ENCODE peak calls at places on chromosomes 16 and 17, in nine cellular contexts. U is GM12865; T is heart left ventricle; G is naive B cell; D is astrocyte of the cerebellum; Z is Daoy; O is C1 segment of cervical spinal cord; C is esophagus muscularis mucosa; F is effector memory CD4-positive, alpha-beta T cell. V is an unnamed sample.

GRCh38 chr17:3683054-3683511 is 12.9 kb downstream of the P2RX5 start:
- DNase-seq in U (peak; percentile 85), T (no peak), G (peak; percentile 74), D (no peak), Z (peak; percentile 46), O (no peak), C (no peak), F (peak; percentile 21), V (peak; percentile 74)

GRCh38 chr17:17682737-17683675 is 1.7 kb downstream of the RAI1 start:
- DNase-seq in U (peak; percentile 69), T (peak; percentile 79), G (peak; percentile 63), D (peak; percentile 56), Z (peak; percentile 76), O (no peak), C (no peak), F (peak; percentile 60), V (peak; percentile 72)

GRCh38 chr16:54511181-54511731 is 224.7 kb upstream of the IRX3 start:
- DNase-seq in U (no peak), T (no peak), G (no peak), D (peak; percentile 63), Z (no peak), O (no peak), C (no peak), F (no peak), V (no peak)

GRCh38 chr17:57363998-57364645 is 107.8 kb downstream of the MSI2 start:
- DNase-seq in U (no peak), T (no peak), G (no peak), D (no peak), Z (no peak), O (no peak), C (no peak), F (no peak), V (no peak)

GRCh38 chr17:13346996-13347762 is 254.6 kb downstream of the HS3ST3A1 start:
- DNase-seq in U (no peak), T (no peak), G (no peak), D (peak; percentile 88), Z (peak; percentile 95), O (no peak), C (no peak), F (no peak), V (no peak)

GRCh38 chr17:17729620-17730249 is 48.5 kb downstream of the RAI1 start:
- DNase-seq in U (peak; percentile 68), T (no peak), G (peak; percentile 54), D (no peak), Z (no peak), O (no peak), C (no peak), F (peak; percentile 26), V (peak; percentile 72)

GRCh38 chr16:183005-183404 is 2.7 kb downstream of the HBQ1 start:
- DNase-seq in U (no peak), T (no peak), G (no peak), D (no peak), Z (no peak), O (no peak), C (no peak), F (no peak), V (no peak)

GRCh38 chr16:22624759-22625533 is 114.3 kb downstream of the NPIPB5 start:
- DNase-seq in U (peak; percentile 24), T (no peak), G (no peak), D (no peak), Z (no peak), O (no peak), C (no peak), F (no peak), V (no peak)

GRCh38 chr16:31395647-31396046 is 2.5 kb downstream of the ITGAD start:
- DNase-seq in U (no peak), T (peak; percentile 40), G (no peak), D (no peak), Z (no peak), O (no peak), C (no peak), F (no peak), V (no peak)

GRCh38 chr17:28553000-28553505 is 629 bp upstream of the UNC119 start:
- DNase-seq in U (no peak), T (no peak), G (no peak), D (no peak), Z (no peak), O (no peak), C (no peak), F (no peak), V (no peak)

GRCh38 chr17:50350733-50351132 is 4.8 kb downstream of the XYLT2 start:
- DNase-seq in U (no peak), T (no peak), G (no peak), D (no peak), Z (no peak), O (no peak), C (no peak), F (no peak), V (no peak)

GRCh38 chr17:27669850-27670249 is 38.9 kb downstream of the LGALS9 start:
- DNase-seq in U (no peak), T (no peak), G (no peak), D (no peak), Z (no peak), O (no peak), C (no peak), F (no peak), V (no peak)

GRCh38 chr16:68022278-68022727 is 729 bp downstream of the DDX28 start:
- DNase-seq in U (no peak), T (no peak), G (no peak), D (no peak), Z (no peak), O (no peak), C (no peak), F (peak; percentile 3), V (no peak)

GRCh38 chr17:58432806-58433573 is 15.7 kb upstream of the RNF43 start:
- DNase-seq in U (no peak), T (no peak), G (no peak), D (no peak), Z (no peak), O (no peak), C (no peak), F (no peak), V (no peak)

GRCh38 chr17:7330099-7331015 is 1.2 kb upstream of the NEURL4 start:
- DNase-seq in U (peak; percentile 89), T (peak; percentile 83), G (peak; percentile 84), D (no peak), Z (peak; percentile 91), O (peak; percentile 47), C (no peak), F (peak; percentile 73), V (peak; percentile 87)

GRCh38 chr17:1559047-1559742 is 3.4 kb downstream of the PITPNA start:
- DNase-seq in U (no peak), T (no peak), G (no peak), D (no peak), Z (no peak), O (no peak), C (no peak), F (no peak), V (no peak)

GRCh38 chr16:678858-679807 is 1.1 kb upstream of the STUB1 start:
- DNase-seq in U (peak; percentile 66), T (peak; percentile 89), G (peak; percentile 45), D (no peak), Z (peak; percentile 76), O (no peak), C (no peak), F (peak; percentile 29), V (peak; percentile 52)

GRCh38 chr17:39018267-39019134 is 51.3 kb upstream of the FBXO47 start:
- DNase-seq in U (peak; percentile 23), T (no peak), G (peak; percentile 12), D (no peak), Z (no peak), O (no peak), C (no peak), F (no peak), V (no peak)

GRCh38 chr16:87075319-87075860 is 241.8 kb downstream of the C16orf95 start:
- DNase-seq in U (no peak), T (no peak), G (no peak), D (no peak), Z (no peak), O (no peak), C (no peak), F (no peak), V (no peak)

V was measured in CD8-positive, alpha-beta memory T cell.